ENCODE peak calls at places on chromosomes 5 and 9, in seven cellular contexts. U is neural crest cell, V is neural progenitor cell, F is brain microvascular endothelial cell, Z is AG10803, S is A549, L is mammary epithelial cell. G is an unnamed sample.

GRCh38 chr5:156920861-156921431 is 42.1 kb downstream of the TIMD4 start:
- DNase-seq in U (no peak), V (no peak), F (no peak), Z (no peak), S (no peak), L (no peak), G (no peak)

GRCh38 chr5:131999991-132000490 is 11.4 kb downstream of the ACSL6 start:
- DNase-seq in U (no peak), V (no peak), F (no peak), Z (no peak), S (no peak), L (no peak), G (no peak)

GRCh38 chr5:42021923-42022322 is 96.8 kb downstream of the FBXO4 start:
- DNase-seq in U (no peak), V (no peak), F (no peak), Z (no peak), S (no peak), L (no peak), G (no peak)

GRCh38 chr5:119328753-119329602 is 26.8 kb upstream of the TNFAIP8 start:
- DNase-seq in U (no peak), V (no peak), F (peak), Z (peak), S (no peak), L (no peak), G (no peak)

GRCh38 chr5:168950241-168950951 is 350.5 kb downstream of the SLIT3 start:
- DNase-seq in U (no peak), V (no peak), F (no peak), Z (no peak), S (no peak), L (no peak), G (no peak)

GRCh38 chr5:61951295-61951694 is 354.7 kb upstream of the KIF2A start:
- DNase-seq in U (no peak), V (no peak), F (no peak), Z (no peak), S (no peak), L (no peak), G (no peak)

GRCh38 chr9:74876611-74877010 is 11.1 kb downstream of the TRPM6 start:
- DNase-seq in U (no peak), V (no peak), F (no peak), Z (no peak), S (no peak), L (no peak), G (no peak)

GRCh38 chr5:78624992-78625391 is 23.6 kb downstream of the LHFPL2 start:
- DNase-seq in U (no peak), V (no peak), F (no peak), Z (no peak), S (no peak), L (no peak), G (no peak)

GRCh38 chr9:98455957-98456621 is 200.6 kb upstream of the TBC1D2 start:
- DNase-seq in U (no peak), V (no peak), F (peak), Z (peak), S (no peak), L (peak), G (no peak)

GRCh38 chr5:124901081-124901480 is 154.6 kb upstream of the ZNF608 start:
- DNase-seq in U (no peak), V (no peak), F (no peak), Z (no peak), S (no peak), L (no peak), G (no peak)

GRCh38 chr5:109743770-109744212 is 54.1 kb downstream of the MAN2A1 start:
- DNase-seq in U (no peak), V (peak), F (peak), Z (peak), S (peak), L (peak), G (no peak)

GRCh38 chr9:101479337-101480045 is 43.9 kb upstream of the ALDOB start:
- DNase-seq in U (no peak), V (no peak), F (no peak), Z (no peak), S (no peak), L (peak), G (no peak)

GRCh38 chr5:151427258-151427657 is 20.1 kb upstream of the SLC36A1 start:
- DNase-seq in U (no peak), V (no peak), F (no peak), Z (no peak), S (no peak), L (no peak), G (no peak)

GRCh38 chr5:98769006-98769255 is 4.5 kb upstream of the RGMB start:
- DNase-seq in U (peak), V (peak), F (no peak), Z (no peak), S (no peak), L (no peak), G (peak)

GRCh38 chr5:158686240-158686639 is 413.5 kb downstream of the EBF1 start:
- DNase-seq in U (no peak), V (no peak), F (no peak), Z (no peak), S (no peak), L (no peak), G (no peak)

GRCh38 chr5:111757582-111758283 is 739 bp upstream of the NREP start:
- DNase-seq in U (peak), V (peak), F (peak), Z (peak), S (peak), L (peak), G (peak)

GRCh38 chr9:133490865-133491655 is 12.2 kb upstream of the SLC2A6 start:
- DNase-seq in U (no peak), V (no peak), F (no peak), Z (no peak), S (no peak), L (no peak), G (no peak)

GRCh38 chr5:96584712-96585111 is 77.5 kb upstream of the CAST start:
- DNase-seq in U (no peak), V (no peak), F (no peak), Z (no peak), S (no peak), L (no peak), G (no peak)

GRCh38 chr5:110751902-110752762 is 13.3 kb downstream of the SLC25A46 start:
- DNase-seq in U (no peak), V (no peak), F (no peak), Z (no peak), S (no peak), L (no peak), G (no peak)

GRCh38 chr5:7876867-7877266 is 7.9 kb downstream of the MTRR start:
- DNase-seq in U (no peak), V (no peak), F (peak), Z (peak), S (no peak), L (peak), G (no peak)

GRCh38 chr5:43367909-43368648 is 44.1 kb downstream of the CCL28 start:
- DNase-seq in U (no peak), V (no peak), F (no peak), Z (no peak), S (no peak), L (peak), G (no peak)

GRCh38 chr9:114273461-114273881 is 49.4 kb upstream of the ORM1 start:
- DNase-seq in U (no peak), V (no peak), F (no peak), Z (no peak), S (no peak), L (peak), G (no peak)

GRCh38 chr9:133814586-133815090 is 76.5 kb upstream of the SARDH start:
- DNase-seq in U (no peak), V (no peak), F (no peak), Z (no peak), S (no peak), L (no peak), G (no peak)

GRCh38 chr9:89496645-89497044 is 1.3 kb downstream of the SEMA4D start:
- DNase-seq in U (no peak), V (no peak), F (no peak), Z (no peak), S (no peak), L (no peak), G (no peak)

GRCh38 chr5:52674815-52675545 is 112.7 kb upstream of the ITGA1 start:
- DNase-seq in U (no peak), V (no peak), F (peak), Z (peak), S (no peak), L (no peak), G (no peak)

GRCh38 chr5:131068893-131069643 is 96.0 kb downstream of the HINT1 start:
- DNase-seq in U (no peak), V (no peak), F (no peak), Z (no peak), S (no peak), L (no peak), G (no peak)

GRCh38 chr5:84478603-84479002 is 93.9 kb upstream of the EDIL3 start:
- DNase-seq in U (no peak), V (no peak), F (no peak), Z (no peak), S (no peak), L (peak), G (no peak)

GRCh38 chr9:18746631-18747030 is 272.7 kb downstream of the ADAMTSL1 start:
- DNase-seq in U (no peak), V (peak), F (no peak), Z (no peak), S (no peak), L (no peak), G (no peak)

GRCh38 chr9:563200-563599 is 278.3 kb upstream of the DMRT1 start:
- DNase-seq in U (no peak), V (no peak), F (no peak), Z (no peak), S (no peak), L (no peak), G (no peak)

DNA sequence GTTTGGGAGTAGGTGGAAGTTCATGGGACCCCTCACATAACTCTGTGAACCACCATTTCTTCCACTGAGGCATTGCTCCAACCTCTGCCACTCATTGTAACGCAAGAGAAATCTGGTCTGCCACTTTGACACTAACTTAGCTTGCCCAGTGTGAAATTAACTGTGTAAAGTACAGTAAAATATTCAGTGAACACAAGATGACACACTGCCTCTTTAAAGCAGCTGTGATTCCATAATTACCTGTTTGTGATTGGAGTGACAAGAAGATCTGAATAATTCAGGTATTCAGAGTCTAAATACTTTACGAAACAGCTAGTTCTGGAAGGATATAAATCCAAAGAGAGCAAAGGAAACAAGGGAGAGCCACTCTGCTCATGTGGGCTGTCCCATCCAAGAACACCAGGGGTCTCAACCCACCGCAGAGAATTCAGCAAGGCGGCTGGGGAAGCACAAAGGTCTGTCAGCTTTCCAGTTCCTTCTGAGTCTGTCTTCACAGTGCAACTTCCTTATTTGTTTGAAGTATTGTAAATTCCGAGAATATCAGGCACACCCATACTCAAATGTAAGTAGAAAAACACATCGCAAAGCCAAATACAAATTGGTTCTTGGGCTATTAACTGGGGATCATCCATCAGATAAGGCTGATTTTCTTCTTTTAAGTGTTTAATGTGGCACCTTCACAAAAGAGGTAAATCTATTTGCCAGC is 86.9 kb downstream of the GNAQ start:
- DNase-seq in U (no peak), V (peak), F (no peak), Z (no peak), S (peak), L (no peak), G (peak)
- TF ChIP-seq CTCF in U (peak), V (peak), F (peak), Z (no peak), S (no peak), L (no peak), G (no peak)

GRCh38 chr5:172645271-172645670 is 4.2 kb downstream of the NEURL1B start:
- DNase-seq in U (no peak), V (no peak), F (no peak), Z (no peak), S (no peak), L (no peak), G (no peak)

GRCh38 chr5:172643392-172643871 is 2.4 kb downstream of the NEURL1B start:
- DNase-seq in U (no peak), V (no peak), F (no peak), Z (no peak), S (no peak), L (no peak), G (no peak)

GRCh38 chr5:172642926-172643325 is 1.9 kb downstream of the NEURL1B start:
- DNase-seq in U (no peak), V (no peak), F (no peak), Z (no peak), S (no peak), L (no peak), G (no peak)

GRCh38 chr5:172644711-172645110 is 3.6 kb downstream of the NEURL1B start:
- DNase-seq in U (no peak), V (peak), F (no peak), Z (no peak), S (no peak), L (no peak), G (no peak)

DNA sequence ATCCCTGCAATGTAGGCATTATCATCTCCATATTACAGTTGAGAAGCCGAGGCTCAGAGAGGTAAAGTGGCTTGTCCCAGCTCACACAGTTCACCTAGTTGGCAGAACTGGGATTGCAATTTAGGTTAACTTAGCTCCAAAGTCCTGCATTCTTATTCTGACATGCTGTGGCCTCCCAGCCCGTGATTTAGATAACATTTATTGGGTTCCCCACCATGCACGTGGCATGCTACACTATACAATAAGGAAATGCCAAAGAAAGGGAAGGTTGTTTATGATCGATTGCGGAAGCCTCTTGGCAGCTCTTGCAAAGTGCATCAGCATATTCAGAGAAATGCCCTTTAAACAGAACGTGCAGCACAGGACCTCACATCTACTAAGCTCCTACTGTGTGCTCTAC is 3.2 kb downstream of the NEURL1B start:
- DNase-seq in U (no peak), V (no peak), F (no peak), Z (no peak), S (no peak), L (no peak), G (no peak)
- TF ChIP-seq CTCF in U (no peak), V (no peak), F (no peak), Z (no peak), S (no peak), L (no peak), G (no peak)

GRCh38 chr9:95237336-95237735 is 80.2 kb downstream of the FANCC start:
- DNase-seq in U (no peak), V (no peak), F (no peak), Z (no peak), S (no peak), L (no peak), G (no peak)

GRCh38 chr9:95242613-95243012 is 74.9 kb downstream of the FANCC start:
- DNase-seq in U (no peak), V (no peak), F (no peak), Z (no peak), S (no peak), L (no peak), G (no peak)

DNA sequence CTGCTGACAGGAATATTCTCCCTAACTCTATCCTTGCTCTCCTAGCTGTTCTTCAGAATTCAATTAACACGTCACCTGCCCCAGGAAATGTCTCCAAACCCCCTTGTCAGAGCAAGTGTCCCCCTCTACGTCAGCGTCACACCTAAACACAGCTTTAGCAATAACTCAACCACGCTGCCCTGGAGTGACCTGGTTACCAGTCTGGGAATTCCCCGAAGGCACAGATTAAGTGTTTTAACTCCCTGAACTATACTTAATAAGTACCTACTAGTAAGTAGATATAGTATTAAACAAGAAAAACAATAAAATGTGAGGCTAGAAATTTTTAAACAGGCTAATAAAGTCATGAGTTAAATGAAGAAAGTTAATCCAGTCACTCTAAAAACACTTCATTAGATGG is 78.4 kb downstream of the FANCC start:
- DNase-seq in U (no peak), V (no peak), F (no peak), Z (no peak), S (no peak), L (no peak), G (no peak)
- TF ChIP-seq CTCF in U (no peak), V (no peak), F (no peak), Z (no peak), S (no peak), L (no peak), G (no peak)

GRCh38 chr9:32264171-32264862 is 120.1 kb upstream of the ACO1 start:
- DNase-seq in U (no peak), V (peak), F (no peak), Z (no peak), S (no peak), L (peak), G (no peak)
- TF ChIP-seq CTCF in U (no peak), V (peak), F (no peak), Z (no peak), S (no peak), L (no peak), G (no peak)

DNA sequence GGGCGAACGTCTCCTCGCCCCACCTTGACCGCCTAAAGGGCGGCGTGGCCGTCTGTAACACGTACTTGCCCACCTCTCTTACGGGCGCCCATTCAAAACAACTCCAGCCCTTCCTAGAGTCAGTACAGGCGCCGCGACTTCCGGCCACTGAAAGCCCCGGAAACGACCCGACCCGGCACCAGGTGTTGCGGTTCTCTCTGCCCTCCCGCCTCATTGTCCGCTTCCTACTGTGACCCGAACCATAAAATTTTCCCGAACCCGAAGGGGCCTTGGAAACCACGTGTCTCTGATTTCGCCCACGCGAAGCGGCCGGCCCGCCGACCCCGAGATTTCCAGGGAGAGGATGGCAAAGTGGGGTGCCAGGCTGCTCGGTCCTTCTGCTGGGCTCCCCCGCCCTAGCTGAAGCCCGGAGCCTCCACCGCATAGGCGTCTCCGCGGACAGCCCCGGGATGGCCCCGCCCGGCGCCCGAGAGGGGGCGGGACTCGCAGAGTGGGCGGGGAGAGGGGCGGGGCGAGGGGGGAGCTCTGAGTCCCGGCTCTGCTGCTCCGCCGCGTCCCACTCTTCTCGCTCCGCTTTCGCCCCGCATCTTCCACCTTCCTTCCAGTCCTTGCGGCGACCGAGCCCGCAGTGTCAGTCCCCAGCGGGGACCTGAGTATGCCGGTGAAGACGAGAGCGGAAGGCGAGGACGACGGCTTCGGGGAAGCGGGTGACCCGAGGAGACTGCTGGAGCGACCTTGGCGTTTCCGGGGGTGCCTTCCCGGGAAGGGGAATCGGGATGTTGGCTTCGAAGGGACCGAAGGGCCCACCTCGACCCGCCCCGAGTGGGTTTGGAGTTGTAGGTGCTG is 684 bp upstream of the PTGES2 start:
- DNase-seq in U (peak), V (peak), F (peak), Z (peak), S (peak), L (peak), G (peak)
- TF ChIP-seq CTCF in U (no peak), V (no peak), F (no peak), Z (no peak), S (no peak), L (no peak), G (no peak)

DNA sequence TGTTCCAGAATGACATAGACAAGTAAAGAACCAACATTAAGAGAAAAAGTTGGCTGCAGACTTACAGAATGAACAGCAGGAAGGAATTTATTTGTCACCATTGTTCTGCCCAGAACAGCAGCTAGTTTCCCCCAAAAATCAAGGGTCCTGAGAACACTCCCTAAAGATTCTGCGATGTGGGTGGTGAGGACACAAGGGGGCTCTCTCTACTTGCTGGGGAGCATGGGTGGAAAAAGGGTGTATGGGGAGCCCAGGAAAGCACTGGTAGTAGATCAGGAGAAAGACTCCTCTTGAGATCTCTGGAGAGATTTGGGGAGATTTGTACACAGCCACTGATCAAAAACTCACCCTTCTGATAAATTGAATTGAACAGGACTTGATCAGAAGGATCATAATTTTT is 316.5 kb downstream of the KCTD16 start:
- DNase-seq in U (no peak), V (peak), F (no peak), Z (no peak), S (no peak), L (no peak), G (no peak)
- TF ChIP-seq CTCF in U (no peak), V (peak), F (peak), Z (no peak), S (no peak), L (no peak), G (no peak)